ENCODE peak calls at places on chromosomes 2 and 18, in eight cellular contexts. Z is colonic mucosa, P is breast epithelium, V is tibial artery, Y is fibroblast of lung, F is progenitor cell of endocrine pancreas, L is fibroblast of mammary gland, X is astrocyte. R is an unnamed sample.

GRCh38 chr2:216918088-216918680 is 58.3 kb upstream of the TNP1 start:
- DNase-seq in Z (no peak), P (no peak), V (peak), Y (peak), F (no peak), L (peak), X (peak), R (no peak)

GRCh38 chr18:77131100-77131651 is 1.4 kb downstream of the MBP start:
- DNase-seq in Z (peak), P (no peak), V (no peak), Y (peak), F (no peak), L (peak), X (no peak), R (no peak)

GRCh38 chr2:205133544-205133943 is 548.8 kb upstream of the NRP2 start:
- DNase-seq in Z (no peak), P (no peak), V (peak), Y (peak), F (no peak), L (peak), X (no peak), R (no peak)

GRCh38 chr2:146927080-146927714 is 917.6 kb upstream of the ACVR2A start:
- DNase-seq in Z (peak), P (peak), V (peak), Y (peak), F (peak), L (peak), X (peak), R (peak)

GRCh38 chr2:220994841-220995240 is 577.3 kb downstream of the EPHA4 start:
- DNase-seq in Z (no peak), P (no peak), V (no peak), Y (no peak), F (no peak), L (no peak), X (peak), R (no peak)

GRCh38 chr18:79947054-79947755 is 4.2 kb downstream of the SLC66A2 start:
- DNase-seq in Z (peak), P (peak), V (no peak), Y (no peak), F (no peak), L (peak), X (no peak), R (no peak)

GRCh38 chr18:50024466-50024865 is 170.5 kb downstream of the MYO5B start:
- DNase-seq in Z (no peak), P (no peak), V (no peak), Y (no peak), F (no peak), L (no peak), X (no peak), R (no peak)

GRCh38 chr2:9101763-9102425 is 98.4 kb upstream of the MBOAT2 start:
- DNase-seq in Z (no peak), P (no peak), V (no peak), Y (no peak), F (no peak), L (no peak), X (no peak), R (no peak)

GRCh38 chr2:141766225-141766624 is 364.6 kb downstream of the LRP1B start:
- DNase-seq in Z (no peak), P (no peak), V (no peak), Y (no peak), F (no peak), L (no peak), X (no peak), R (no peak)

GRCh38 chr18:58754544-58755068 is 83.3 kb downstream of the MALT1 start:
- DNase-seq in Z (no peak), P (no peak), V (peak), Y (no peak), F (no peak), L (no peak), X (peak), R (no peak)

GRCh38 chr2:240926516-240927389 is 20.6 kb downstream of the CROCC2 start:
- DNase-seq in Z (peak), P (no peak), V (peak), Y (peak), F (peak), L (no peak), X (no peak), R (no peak)

GRCh38 chr2:182767578-182767977 is 51.5 kb downstream of the DNAJC10 start:
- DNase-seq in Z (no peak), P (no peak), V (no peak), Y (peak), F (no peak), L (peak), X (peak), R (no peak)

GRCh38 chr2:130310881-130311280 is 31.8 kb upstream of the IMP4 start:
- DNase-seq in Z (no peak), P (no peak), V (no peak), Y (no peak), F (no peak), L (no peak), X (no peak), R (no peak)

GRCh38 chr2:46267616-46268015 is 29.6 kb upstream of the EPAS1 start:
- DNase-seq in Z (no peak), P (no peak), V (no peak), Y (peak), F (no peak), L (no peak), X (peak), R (no peak)

GRCh38 chr2:197852127-197852526 is 47.7 kb downstream of the PLCL1 start:
- DNase-seq in Z (no peak), P (no peak), V (no peak), Y (no peak), F (no peak), L (no peak), X (no peak), R (no peak)

GRCh38 chr2:47150175-47150574 is 4.9 kb downstream of the STPG4 start:
- DNase-seq in Z (no peak), P (no peak), V (no peak), Y (no peak), F (no peak), L (no peak), X (no peak), R (no peak)

GRCh38 chr2:64000630-64001381 is 18.4 kb downstream of the VPS54 start:
- DNase-seq in Z (no peak), P (no peak), V (no peak), Y (no peak), F (no peak), L (no peak), X (no peak), R (no peak)

GRCh38 chr2:127913808-127914457 is 28.2 kb upstream of the AMMECR1L start:
- DNase-seq in Z (peak), P (no peak), V (no peak), Y (no peak), F (no peak), L (no peak), X (no peak), R (no peak)

GRCh38 chr2:158953926-158954763 is 14.3 kb upstream of the TANC1 start:
- DNase-seq in Z (peak), P (peak), V (peak), Y (peak), F (no peak), L (peak), X (peak), R (no peak)

GRCh38 chr2:230891509-230891908 is 26.8 kb downstream of the ITM2C start:
- DNase-seq in Z (no peak), P (no peak), V (no peak), Y (no peak), F (no peak), L (no peak), X (no peak), R (no peak)

GRCh38 chr18:50816767-50817166 is 3.0 kb downstream of the MRO start:
- DNase-seq in Z (no peak), P (no peak), V (no peak), Y (no peak), F (no peak), L (no peak), X (peak), R (peak)

GRCh38 chr2:101386599-101387150 is 628 bp downstream of the CREG2 start:
- DNase-seq in Z (no peak), P (no peak), V (no peak), Y (no peak), F (no peak), L (no peak), X (no peak), R (no peak)

GRCh38 chr2:199163901-199164300 is 293.8 kb downstream of the SATB2 start:
- DNase-seq in Z (no peak), P (no peak), V (no peak), Y (no peak), F (no peak), L (no peak), X (no peak), R (no peak)

GRCh38 chr18:50192903-50193795 is 1.8 kb downstream of the MYO5B start:
- DNase-seq in Z (peak), P (peak), V (no peak), Y (no peak), F (no peak), L (no peak), X (no peak), R (peak)

GRCh38 chr2:96531366-96531765 is 5.2 kb upstream of the ARID5A start:
- DNase-seq in Z (no peak), P (no peak), V (no peak), Y (no peak), F (no peak), L (no peak), X (no peak), R (no peak)

GRCh38 chr18:34650121-34650545 is 60.0 kb upstream of the DTNA start:
- DNase-seq in Z (no peak), P (no peak), V (no peak), Y (peak), F (no peak), L (peak), X (peak), R (no peak)

GRCh38 chr2:186822323-186822722 is 26.6 kb downstream of the ZSWIM2 start:
- DNase-seq in Z (no peak), P (no peak), V (no peak), Y (no peak), F (no peak), L (no peak), X (no peak), R (no peak)

GRCh38 chr2:83168377-83168776 is 1290.7 kb downstream of the SUCLG1 start:
- DNase-seq in Z (no peak), P (no peak), V (no peak), Y (no peak), F (no peak), L (no peak), X (no peak), R (no peak)

GRCh38 chr2:219408101-219409030 is 9.8 kb upstream of the DES start:
- DNase-seq in Z (no peak), P (no peak), V (no peak), Y (peak), F (no peak), L (no peak), X (no peak), R (no peak)

GRCh38 chr2:223868005-223868404 is 30.6 kb upstream of the AP1S3 start:
- DNase-seq in Z (no peak), P (no peak), V (no peak), Y (no peak), F (no peak), L (no peak), X (no peak), R (no peak)

GRCh38 chr2:76599732-76600368 is 889.1 kb upstream of the GCFC2 start:
- DNase-seq in Z (peak), P (no peak), V (no peak), Y (peak), F (peak), L (peak), X (peak), R (peak)

GRCh38 chr18:58320907-58321561 is 277.0 kb downstream of the NEDD4L start:
- DNase-seq in Z (no peak), P (no peak), V (no peak), Y (no peak), F (no peak), L (no peak), X (no peak), R (no peak)

GRCh38 chr18:37563810-37564511 is 1.6 kb downstream of the CELF4 start:
- DNase-seq in Z (no peak), P (no peak), V (no peak), Y (no peak), F (no peak), L (no peak), X (no peak), R (no peak)

GRCh38 chr2:217193431-217194075 is 333.7 kb upstream of the TNP1 start:
- DNase-seq in Z (no peak), P (peak), V (no peak), Y (no peak), F (no peak), L (no peak), X (no peak), R (no peak)

GRCh38 chr18:22165603-22166069 is 3.8 kb upstream of the GATA6 start:
- DNase-seq in Z (no peak), P (no peak), V (no peak), Y (no peak), F (no peak), L (no peak), X (no peak), R (no peak)

GRCh38 chr18:45945669-45946068 is 21.5 kb downstream of the EPG5 start:
- DNase-seq in Z (no peak), P (no peak), V (no peak), Y (no peak), F (no peak), L (no peak), X (no peak), R (no peak)

GRCh38 chr2:74481432-74481831 is 1.4 kb downstream of the CCDC142 start:
- DNase-seq in Z (no peak), P (no peak), V (no peak), Y (no peak), F (no peak), L (no peak), X (no peak), R (no peak)

GRCh38 chr2:74482801-74483674 is at the start of the genes CCDC142 and TTC31:
- DNase-seq in Z (peak), P (peak), V (peak), Y (peak), F (peak), L (peak), X (peak), R (peak)

GRCh38 chr2:74486141-74486540 is 3.3 kb downstream of the TTC31 start:
- DNase-seq in Z (no peak), P (no peak), V (no peak), Y (no peak), F (no peak), L (no peak), X (no peak), R (no peak)

GRCh38 chr2:74481961-74482800 is 617 bp downstream of the CCDC142 start:
- DNase-seq in Z (no peak), P (no peak), V (peak), Y (no peak), F (no peak), L (no peak), X (no peak), R (peak)
- TF ChIP-seq CTCF in Z (no peak), P (no peak), V (no peak), Y (no peak), F (no peak), L (no peak), X (no peak), R (no peak)

GRCh38 chr2:7363906-7364305 is 446.7 kb downstream of the RNF144A start:
- DNase-seq in Z (no peak), P (no peak), V (no peak), Y (no peak), F (no peak), L (no peak), X (no peak), R (no peak)
- TF ChIP-seq CTCF in Z (no peak), P (no peak), V (no peak), Y (no peak), F (no peak), L (no peak), X (no peak), R (no peak)

GRCh38 chr18:12421732-12422131 is 14.0 kb downstream of the PRELID3A start:
- DNase-seq in Z (no peak), P (no peak), V (no peak), Y (no peak), F (no peak), L (no peak), X (no peak), R (no peak)
- TF ChIP-seq CTCF in Z (no peak), P (no peak), V (no peak), Y (no peak), F (no peak), L (no peak), X (no peak), R (no peak)

GRCh38 chr2:41963661-41964525 is 83.9 kb upstream of the PKDCC start:
- DNase-seq in Z (peak), P (no peak), V (peak), Y (peak), F (peak), L (peak), X (peak), R (no peak)
- TF ChIP-seq CTCF in Z (no peak), P (no peak), V (no peak), Y (no peak), F (no peak), L (no peak), X (no peak), R (no peak)

GRCh38 chr2:238528953-238529781 is 102.4 kb downstream of the ASB1 start:
- DNase-seq in Z (peak), P (no peak), V (no peak), Y (peak), F (no peak), L (peak), X (peak), R (no peak)
- TF ChIP-seq CTCF in Z (no peak), P (no peak), V (no peak), Y (peak), F (no peak), L (no peak), X (no peak), R (no peak)

DNA sequence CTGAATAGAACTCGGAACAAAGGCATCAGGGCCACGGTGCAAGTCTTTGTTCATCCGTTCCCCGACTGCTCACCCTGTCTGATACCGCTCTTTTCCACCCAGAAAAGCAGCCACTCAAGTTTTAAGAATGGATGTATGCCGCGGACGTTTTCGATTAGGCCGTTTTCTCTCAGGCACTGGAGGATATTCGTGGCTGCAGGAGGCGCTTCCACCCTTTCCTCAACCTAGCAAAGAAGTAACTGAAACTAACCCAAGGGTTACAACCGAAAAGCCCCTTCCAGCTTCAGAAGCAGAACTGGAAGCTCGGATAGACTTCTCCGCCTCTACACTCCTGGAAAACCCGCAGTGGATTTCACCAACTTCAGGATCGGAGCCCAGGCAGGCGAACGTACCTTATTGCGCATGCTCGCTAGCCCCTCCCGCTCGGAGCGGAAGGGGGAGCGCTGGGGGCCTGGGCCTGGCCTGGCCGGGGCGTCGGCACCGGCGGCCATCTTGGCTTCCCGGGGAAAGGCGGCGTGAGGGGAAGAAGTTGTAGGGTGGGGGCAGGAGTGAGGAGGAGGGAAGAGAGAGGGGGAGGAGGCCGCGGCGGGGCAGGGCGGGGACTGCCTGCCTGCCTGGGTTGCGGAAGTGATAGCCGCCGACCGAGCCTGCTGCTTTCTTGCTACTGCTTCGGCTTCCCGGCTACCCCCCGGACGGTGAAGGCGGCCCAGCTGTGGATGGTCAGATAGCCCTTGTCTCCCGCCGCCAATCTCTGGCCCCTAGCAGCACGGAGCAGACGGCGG is at the start of gene ACTR3:
- DNase-seq in Z (peak), P (peak), V (peak), Y (peak), F (peak), L (peak), X (peak), R (peak)
- TF ChIP-seq CTCF in Z (no peak), P (no peak), V (no peak), Y (no peak), F (no peak), L (peak), X (no peak), R (no peak)